ENCODE peak calls at places on chromosome 21, in five cellular contexts. I is activated T-helper 1 cell treated with anti-CD3 and anti-CD28 coated beads, Interleukin-12 subunit alpha, Interleukin-12 subunit beta, Interleukin-2, Interleukin-4 antibody, amounts not matched to agents 30 ng/mL and 10 ng/mL and 1 ng/mL, durations not matched to agents 14 hours and 24 hours and 36 hours; Z is osteocyte; J is Karpas-422; C is AML-193. A is an unnamed sample.

GRCh38 chr21:44471341-44471740 is 16.0 kb downstream of the LRRC3 start:
- DNase-seq in I (no peak), Z (no peak), J (no peak), C (no peak), A (no peak)

GRCh38 chr21:45300786-45301520 is 13.3 kb upstream of the POFUT2 start:
- DNase-seq in I (no peak), Z (no peak), J (no peak), C (no peak), A (no peak)

GRCh38 chr21:27423073-27423472 is 456.2 kb upstream of the ADAMTS5 start:
- DNase-seq in I (no peak), Z (peak), J (no peak), C (no peak), A (no peak)

GRCh38 chr21:38982096-38982495 is 176.4 kb downstream of the ETS2 start:
- DNase-seq in I (no peak), Z (no peak), J (no peak), C (no peak), A (no peak)

GRCh38 chr21:45940091-45940490 is 41.5 kb upstream of the COL6A1 start:
- DNase-seq in I (no peak), Z (no peak), J (no peak), C (no peak), A (no peak)

GRCh38 chr21:39809936-39810335 is 57.3 kb upstream of the PCP4 start:
- DNase-seq in I (no peak), Z (no peak), J (no peak), C (no peak), A (no peak)

GRCh38 chr21:26849428-26850115 is 4.4 kb upstream of the ADAMTS1 start:
- DNase-seq in I (no peak), Z (no peak), J (peak), C (peak), A (no peak)

GRCh38 chr21:42964086-42964485 is 10.3 kb upstream of the PKNOX1 start:
- DNase-seq in I (no peak), Z (no peak), J (no peak), C (no peak), A (no peak)

GRCh38 chr21:37106998-37107397 is 33.9 kb downstream of the TTC3 start:
- DNase-seq in I (no peak), Z (no peak), J (no peak), C (no peak), A (no peak)

GRCh38 chr21:41816583-41817165 is 49.8 kb upstream of the RIPK4 start:
- DNase-seq in I (peak), Z (no peak), J (peak), C (peak), A (peak)

GRCh38 chr21:39373634-39374033 is 24.7 kb upstream of the HMGN1 start:
- DNase-seq in I (no peak), Z (no peak), J (peak), C (no peak), A (no peak)

GRCh38 chr21:35540950-35541632 is 492.0 kb upstream of the RUNX1 start:
- DNase-seq in I (no peak), Z (no peak), J (no peak), C (no peak), A (no peak)

GRCh38 chr21:14438204-14438603 is 55.3 kb upstream of the HSPA13 start:
- DNase-seq in I (no peak), Z (no peak), J (no peak), C (peak), A (no peak)

GRCh38 chr21:41955516-41955915 is 1.7 kb upstream of the C2CD2 start:
- DNase-seq in I (no peak), Z (no peak), J (no peak), C (no peak), A (no peak)

GRCh38 chr21:34129971-34130597 is 56.7 kb downstream of the MRPS6 start:
- DNase-seq in I (no peak), Z (peak), J (no peak), C (no peak), A (no peak)

GRCh38 chr21:20971296-20971921 is 26.8 kb upstream of the NCAM2 start:
- DNase-seq in I (no peak), Z (no peak), J (peak), C (peak), A (no peak)

GRCh38 chr21:25427828-25428227 is 179.5 kb downstream of the MRPL39 start:
- DNase-seq in I (no peak), Z (no peak), J (no peak), C (no peak), A (no peak)

GRCh38 chr21:22764222-22764621 is 1766.0 kb downstream of the NCAM2 start:
- DNase-seq in I (no peak), Z (no peak), J (no peak), C (no peak), A (no peak)

GRCh38 chr21:38355992-38356781 is 99.4 kb downstream of the KCNJ15 start:
- DNase-seq in I (peak), Z (peak), J (peak), C (peak), A (peak)

GRCh38 chr21:45267390-45267760 is 20.3 kb downstream of the POFUT2 start:
- DNase-seq in I (no peak), Z (peak), J (no peak), C (no peak), A (no peak)

GRCh38 chr21:38660333-38661295 is 145.1 kb upstream of the ETS2 start:
- DNase-seq in I (no peak), Z (peak), J (no peak), C (no peak), A (no peak)

GRCh38 chr21:28641731-28642130 is 350.9 kb downstream of the LTN1 start:
- DNase-seq in I (no peak), Z (no peak), J (peak), C (no peak), A (no peak)

GRCh38 chr21:40047993-40048730 is 180.9 kb downstream of the PCP4 start:
- DNase-seq in I (no peak), Z (no peak), J (no peak), C (no peak), A (no peak)

GRCh38 chr21:45818276-45818903 is 163.2 kb upstream of the COL6A1 start:
- DNase-seq in I (peak), Z (peak), J (no peak), C (peak), A (no peak)

GRCh38 chr21:32083175-32083574 is 195.7 kb downstream of the MIS18A start:
- DNase-seq in I (no peak), Z (no peak), J (no peak), C (no peak), A (no peak)

GRCh38 chr21:43364851-43365424 is 62.0 kb downstream of the SIK1 start:
- DNase-seq in I (no peak), Z (no peak), J (no peak), C (no peak), A (no peak)

GRCh38 chr21:14886001-14886400 is 178.8 kb downstream of the NRIP1 start:
- DNase-seq in I (no peak), Z (no peak), J (no peak), C (no peak), A (no peak)

A was measured in activated T-helper 2 cell treated with anti-CD3 and anti-CD28 coated beads, Interferon-gamma antibody, Interleukin-2, Interleukin-4, amounts not matched to agents 10 μg/mL and 5 μg/mL and 100 μg/mL, durations not matched to agents 14 hours and 24 hours and 36 hours.